ENCODE peak calls at places on chromosomes 1 and 21, in six cellular contexts. One of them, this sample, is unnamed.

GRCh38 chr1:47688631-47689296 is 250.9 kb downstream of the FOXD2 start:
- DNase-seq in HS-5: no peak
- DNase-seq in T-helper 9 cell: no peak
- DNase-seq in pulmonary artery endothelial cell: no peak
- DNase-seq in brain microvascular endothelial cell: no peak
- DNase-seq in stimulated activated CD8-positive, alpha-beta memory T cell treated with anti-CD3 and anti-CD28 coated beads, Interleukin-7, amount 100 ng/mL, for 4 hours: no peak
- DNase-seq in this sample: no peak

GRCh38 chr1:149844650-149845255 is 54.6 kb upstream of the BOLA1 start:
- DNase-seq in stimulated activated CD8-positive, alpha-beta memory T cell treated with anti-CD3 and anti-CD28 coated beads, Interleukin-7, amount 100 ng/mL, for 4 hours: no peak
- DNase-seq in HS-5: no peak
- DNase-seq in pulmonary artery endothelial cell: no peak
- DNase-seq in brain microvascular endothelial cell: no peak
- DNase-seq in T-helper 9 cell: no peak
- DNase-seq in this sample: no peak

GRCh38 chr1:44048816-44049215 is 17.6 kb upstream of the SLC6A9 start:
- DNase-seq in T-helper 9 cell: no peak
- DNase-seq in pulmonary artery endothelial cell: no peak
- DNase-seq in HS-5: peak; percentile 60
- DNase-seq in stimulated activated CD8-positive, alpha-beta memory T cell treated with anti-CD3 and anti-CD28 coated beads, Interleukin-7, amount 100 ng/mL, for 4 hours: no peak
- DNase-seq in brain microvascular endothelial cell: peak; percentile 65
- DNase-seq in this sample: no peak

GRCh38 chr1:53543771-53544695 is 84.8 kb downstream of the DMRTB1 start:
- DNase-seq in stimulated activated CD8-positive, alpha-beta memory T cell treated with anti-CD3 and anti-CD28 coated beads, Interleukin-7, amount 100 ng/mL, for 4 hours: no peak
- DNase-seq in pulmonary artery endothelial cell: no peak
- DNase-seq in brain microvascular endothelial cell: no peak
- DNase-seq in HS-5: no peak
- DNase-seq in T-helper 9 cell: no peak
- DNase-seq in this sample: no peak

GRCh38 chr1:178575611-178576331 is 62.9 kb downstream of the TEX35 start:
- DNase-seq in stimulated activated CD8-positive, alpha-beta memory T cell treated with anti-CD3 and anti-CD28 coated beads, Interleukin-7, amount 100 ng/mL, for 4 hours: no peak
- DNase-seq in HS-5: no peak
- DNase-seq in brain microvascular endothelial cell: peak; percentile 4
- DNase-seq in pulmonary artery endothelial cell: no peak
- DNase-seq in T-helper 9 cell: no peak
- DNase-seq in this sample: no peak

GRCh38 chr1:111793896-111794295 is 38.2 kb downstream of the DDX20 start:
- DNase-seq in stimulated activated CD8-positive, alpha-beta memory T cell treated with anti-CD3 and anti-CD28 coated beads, Interleukin-7, amount 100 ng/mL, for 4 hours: no peak
- DNase-seq in brain microvascular endothelial cell: no peak
- DNase-seq in HS-5: no peak
- DNase-seq in T-helper 9 cell: no peak
- DNase-seq in pulmonary artery endothelial cell: no peak
- DNase-seq in this sample: no peak

GRCh38 chr1:8825985-8826481 is 8.6 kb upstream of the RERE start:
- DNase-seq in pulmonary artery endothelial cell: no peak
- DNase-seq in HS-5: peak; percentile 90
- DNase-seq in T-helper 9 cell: no peak
- DNase-seq in stimulated activated CD8-positive, alpha-beta memory T cell treated with anti-CD3 and anti-CD28 coated beads, Interleukin-7, amount 100 ng/mL, for 4 hours: no peak
- DNase-seq in brain microvascular endothelial cell: peak; percentile 85
- DNase-seq in this sample: no peak

GRCh38 chr21:44392185-44392584 is 38.8 kb downstream of the TRPM2 start:
- DNase-seq in pulmonary artery endothelial cell: no peak
- DNase-seq in brain microvascular endothelial cell: no peak
- DNase-seq in stimulated activated CD8-positive, alpha-beta memory T cell treated with anti-CD3 and anti-CD28 coated beads, Interleukin-7, amount 100 ng/mL, for 4 hours: no peak
- DNase-seq in T-helper 9 cell: no peak
- DNase-seq in HS-5: no peak
- DNase-seq in this sample: no peak

GRCh38 chr1:108829498-108829916 is 27.4 kb downstream of the AKNAD1 start:
- DNase-seq in pulmonary artery endothelial cell: no peak
- DNase-seq in stimulated activated CD8-positive, alpha-beta memory T cell treated with anti-CD3 and anti-CD28 coated beads, Interleukin-7, amount 100 ng/mL, for 4 hours: no peak
- DNase-seq in HS-5: no peak
- DNase-seq in brain microvascular endothelial cell: peak; percentile 35
- DNase-seq in T-helper 9 cell: no peak
- DNase-seq in this sample: no peak

GRCh38 chr21:36297938-36298572 is 21.9 kb upstream of the MORC3 start:
- DNase-seq in T-helper 9 cell: peak; percentile 50
- DNase-seq in pulmonary artery endothelial cell: no peak
- DNase-seq in HS-5: no peak
- DNase-seq in brain microvascular endothelial cell: no peak
- DNase-seq in stimulated activated CD8-positive, alpha-beta memory T cell treated with anti-CD3 and anti-CD28 coated beads, Interleukin-7, amount 100 ng/mL, for 4 hours: peak; percentile 48
- DNase-seq in this sample: no peak

GRCh38 chr21:34126269-34126668 is 52.9 kb downstream of the MRPS6 start:
- DNase-seq in HS-5: no peak
- DNase-seq in stimulated activated CD8-positive, alpha-beta memory T cell treated with anti-CD3 and anti-CD28 coated beads, Interleukin-7, amount 100 ng/mL, for 4 hours: no peak
- DNase-seq in pulmonary artery endothelial cell: no peak
- DNase-seq in T-helper 9 cell: no peak
- DNase-seq in brain microvascular endothelial cell: no peak
- DNase-seq in this sample: no peak

GRCh38 chr1:30378991-30379581 is 344.3 kb downstream of the MATN1 start:
- DNase-seq in stimulated activated CD8-positive, alpha-beta memory T cell treated with anti-CD3 and anti-CD28 coated beads, Interleukin-7, amount 100 ng/mL, for 4 hours: no peak
- DNase-seq in T-helper 9 cell: no peak
- DNase-seq in HS-5: peak; percentile 51
- DNase-seq in brain microvascular endothelial cell: peak; percentile 81
- DNase-seq in pulmonary artery endothelial cell: no peak
- DNase-seq in this sample: peak; percentile 59